ENCODE peak calls at places on chromosomes 12 and 14, in nine cellular contexts. H, M, G, F, Q, C, X, B and I are unnamed samples.

GRCh38 chr14:77311217-77311616 is 9.5 kb downstream of the POMT2 start:
- DNase-seq in G (no peak), B (no peak), X (peak), Q (no peak), M (no peak), C (no peak), F (no peak), H (no peak), I (no peak)

GRCh38 chr12:96083020-96083489 is 47.7 kb upstream of the LTA4H start:
- DNase-seq in F (no peak), H (no peak), Q (no peak), C (no peak), M (no peak), X (no peak), B (no peak), G (no peak), I (no peak)

GRCh38 chr12:31118831-31119530 is 45.3 kb downstream of the DDX11 start:
- DNase-seq in M (peak), G (peak), C (peak), H (no peak), B (no peak), F (peak), Q (no peak), X (peak), I (peak)

GRCh38 chr14:34710744-34711143 is 3.6 kb downstream of the CFL2 start:
- DNase-seq in G (no peak), F (no peak), X (peak), Q (no peak), M (no peak), C (no peak), H (no peak), B (peak), I (no peak)

GRCh38 chr12:115172521-115172920 is 488.5 kb upstream of the TBX3 start:
- DNase-seq in Q (no peak), H (no peak), G (no peak), F (no peak), M (no peak), X (no peak), B (peak), C (no peak), I (no peak)

GRCh38 chr14:31110872-31111271 is 84.7 kb upstream of the STRN3 start:
- DNase-seq in Q (no peak), B (no peak), F (no peak), G (no peak), H (no peak), X (peak), C (no peak), M (no peak), I (no peak)

GRCh38 chr14:24376448-24377070 is 8.6 kb downstream of the NFATC4 start:
- DNase-seq in H (no peak), G (no peak), F (no peak), Q (no peak), C (no peak), B (no peak), M (no peak), X (no peak), I (no peak)

GRCh38 chr14:68279777-68280233 is 460.2 kb downstream of the RAD51B start:
- DNase-seq in G (no peak), H (no peak), C (no peak), X (no peak), B (no peak), M (peak), Q (no peak), F (no peak), I (no peak)

GRCh38 chr12:6425588-6426531 is 18.9 kb upstream of the CD27 start:
- DNase-seq in G (peak), Q (no peak), X (no peak), M (peak), C (no peak), B (no peak), H (no peak), F (no peak), I (no peak)

GRCh38 chr14:65261946-65262345 is 150.6 kb upstream of the FUT8 start:
- DNase-seq in X (no peak), C (no peak), G (no peak), B (no peak), Q (no peak), H (no peak), M (no peak), F (no peak), I (no peak)

GRCh38 chr14:87332001-87332400 is 661.0 kb downstream of the GALC start:
- DNase-seq in Q (no peak), F (no peak), X (peak), G (no peak), H (no peak), C (no peak), B (peak), M (no peak), I (no peak)

GRCh38 chr12:2477009-2477766 is 317.6 kb upstream of the FKBP4 start:
- DNase-seq in B (no peak), H (no peak), C (no peak), X (no peak), F (no peak), M (no peak), G (no peak), Q (no peak), I (no peak)

GRCh38 chr12:124611559-124612391 is 44.4 kb upstream of the NCOR2 start:
- DNase-seq in B (no peak), G (no peak), C (no peak), H (no peak), Q (no peak), X (no peak), F (no peak), M (no peak), I (no peak)

GRCh38 chr14:52447236-52447635 is 105.1 kb downstream of the TXNDC16 start:
- DNase-seq in M (no peak), H (no peak), X (no peak), B (no peak), C (no peak), G (no peak), F (no peak), Q (no peak), I (no peak)

GRCh38 chr12:107912421-107913004 is 138.0 kb downstream of the ASCL4 start:
- DNase-seq in X (peak), M (peak), C (peak), Q (peak), G (peak), F (peak), H (peak), B (peak), I (peak)

GRCh38 chr12:4545195-4545594 is 6.5 kb downstream of the RAD51AP1 start:
- DNase-seq in F (no peak), G (no peak), Q (no peak), B (no peak), M (no peak), C (no peak), H (no peak), X (no peak), I (no peak)

GRCh38 chr12:66693901-66694513 is 15.1 kb upstream of the GRIP1 start:
- DNase-seq in F (peak), Q (no peak), H (peak), G (peak), C (peak), M (peak), B (peak), X (peak), I (no peak)

GRCh38 chr12:47824198-47824597 is 4.5 kb upstream of the HDAC7 start:
- DNase-seq in C (no peak), X (no peak), B (no peak), G (no peak), Q (no peak), F (no peak), H (no peak), M (no peak), I (no peak)

GRCh38 chr12:52573306-52573705 is 337 bp downstream of the KRT74 start:
- DNase-seq in B (no peak), G (no peak), X (no peak), C (no peak), H (no peak), F (no peak), Q (no peak), M (no peak), I (no peak)

GRCh38 chr12:111024205-111024794 is 103.9 kb upstream of the MYL2 start:
- DNase-seq in F (peak), G (peak), H (no peak), C (peak), X (peak), M (peak), Q (no peak), B (peak), I (peak)

GRCh38 chr12:42192258-42192657 is 45.8 kb downstream of the YAF2 start:
- DNase-seq in X (no peak), H (no peak), Q (no peak), M (no peak), B (no peak), F (no peak), G (no peak), C (no peak), I (no peak)

GRCh38 chr12:3137268-3137761 is 60.1 kb downstream of the TSPAN9 start:
- DNase-seq in Q (no peak), M (no peak), F (no peak), B (peak), C (no peak), G (no peak), H (no peak), X (peak), I (no peak)

GRCh38 chr12:50390284-50390683 is 6.1 kb downstream of the FAM186A start:
- DNase-seq in H (no peak), M (no peak), C (no peak), G (peak), X (peak), Q (no peak), F (no peak), B (peak), I (no peak)

GRCh38 chr12:122609696-122610095 is 82.6 kb downstream of the KNTC1 start:
- DNase-seq in C (no peak), M (no peak), B (no peak), X (no peak), F (no peak), Q (no peak), H (no peak), G (no peak), I (no peak)

GRCh38 chr14:103418508-103418818 is 33.2 kb downstream of the MARK3 start:
- DNase-seq in C (no peak), H (no peak), X (peak), F (peak), B (peak), M (no peak), Q (no peak), G (no peak), I (no peak)

GRCh38 chr14:61233436-61233956 is 47.6 kb downstream of the TMEM30B start:
- DNase-seq in C (no peak), B (peak), M (no peak), Q (no peak), F (no peak), G (no peak), X (no peak), H (no peak), I (no peak)

GRCh38 chr14:27242874-27243273 is 645.0 kb upstream of the NOVA1 start:
- DNase-seq in B (no peak), C (no peak), H (no peak), F (no peak), Q (no peak), X (no peak), G (no peak), M (no peak), I (no peak)

GRCh38 chr12:116222358-116222757 is 55.1 kb downstream of the MED13L start:
- DNase-seq in X (peak), C (peak), G (peak), B (peak), Q (no peak), F (peak), H (no peak), M (no peak), I (peak)

GRCh38 chr14:96417254-96417653 is 25.3 kb downstream of the AK7 start:
- DNase-seq in F (no peak), M (no peak), G (no peak), Q (no peak), B (no peak), X (no peak), H (no peak), C (no peak), I (no peak)